ENCODE peak calls at places on chromosomes 1 and 21, in six cellular contexts. I, P, R, Z, Y and Q are unnamed samples.

GRCh38 chr1:167627865-167628641 is 2.0 kb upstream of the RCSD1 start:
- DNase-seq in I (peak), P (no peak), R (peak), Z (no peak), Y (no peak), Q (peak)

GRCh38 chr1:13911697-13912619 is 212.0 kb downstream of the PRDM2 start:
- DNase-seq in I (no peak), P (no peak), R (no peak), Z (no peak), Y (no peak), Q (no peak)

GRCh38 chr1:245458234-245458633 is 303.4 kb downstream of the KIF26B start:
- DNase-seq in I (no peak), P (no peak), R (no peak), Z (no peak), Y (no peak), Q (no peak)

GRCh38 chr1:8777867-8778266 is 39.6 kb downstream of the RERE start:
- DNase-seq in I (no peak), P (peak), R (no peak), Z (no peak), Y (no peak), Q (no peak)

GRCh38 chr21:45535341-45536081 is 6.7 kb downstream of the SLC19A1 start:
- DNase-seq in I (peak), P (no peak), R (no peak), Z (no peak), Y (no peak), Q (no peak)

GRCh38 chr21:14886001-14886400 is 178.8 kb downstream of the NRIP1 start:
- DNase-seq in I (no peak), P (no peak), R (no peak), Z (no peak), Y (no peak), Q (no peak)

GRCh38 chr1:189237008-189237407 is 1240.7 kb downstream of the BRINP3 start:
- DNase-seq in I (no peak), P (no peak), R (no peak), Z (no peak), Y (no peak), Q (no peak)

GRCh38 chr1:118991448-118991847 is 3.3 kb upstream of the TBX15 start:
- DNase-seq in I (no peak), P (no peak), R (no peak), Z (no peak), Y (no peak), Q (no peak)

GRCh38 chr1:169108897-169109560 is 2.5 kb downstream of the ATP1B1 start:
- DNase-seq in I (peak), P (peak), R (no peak), Z (no peak), Y (no peak), Q (peak)

GRCh38 chr1:203120325-203121138 is 7.0 kb upstream of the ADORA1 start:
- DNase-seq in I (peak), P (no peak), R (no peak), Z (no peak), Y (no peak), Q (no peak)

GRCh38 chr1:9449106-9449627 is 90.1 kb upstream of the SLC25A33 start:
- DNase-seq in I (no peak), P (peak), R (no peak), Z (no peak), Y (no peak), Q (peak)

GRCh38 chr1:108012553-108012952 is 47.6 kb upstream of the VAV3 start:
- DNase-seq in I (no peak), P (no peak), R (no peak), Z (no peak), Y (no peak), Q (no peak)

GRCh38 chr1:151639466-151639865 is 27.6 kb downstream of the SNX27 start:
- DNase-seq in I (no peak), P (peak), R (no peak), Z (no peak), Y (no peak), Q (no peak)

GRCh38 chr1:197924516-197925123 is 7.4 kb downstream of the LHX9 start:
- DNase-seq in I (peak), P (peak), R (peak), Z (peak), Y (peak), Q (peak)

GRCh38 chr1:47191940-47192457 is 2.2 kb upstream of the PDZK1IP1 start:
- DNase-seq in I (no peak), P (no peak), R (no peak), Z (no peak), Y (no peak), Q (no peak)

GRCh38 chr1:56453016-56453721 is 126.2 kb downstream of the PLPP3 start:
- DNase-seq in I (no peak), P (no peak), R (no peak), Z (peak), Y (no peak), Q (peak)

GRCh38 chr1:1039145-1039910 is 19.4 kb downstream of the AGRN start:
- DNase-seq in I (peak), P (no peak), R (no peak), Z (no peak), Y (no peak), Q (no peak)

GRCh38 chr1:8090241-8090702 is 64.2 kb upstream of the ERRFI1 start:
- DNase-seq in I (no peak), P (peak), R (no peak), Z (no peak), Y (no peak), Q (no peak)

GRCh38 chr1:160789702-160790611 is 6.0 kb upstream of the LY9 start:
- DNase-seq in I (peak), P (no peak), R (no peak), Z (peak), Y (no peak), Q (no peak)

GRCh38 chr1:162236622-162237021 is 140.0 kb downstream of the SPATA46 start:
- DNase-seq in I (no peak), P (no peak), R (no peak), Z (no peak), Y (no peak), Q (no peak)

GRCh38 chr1:235342471-235342870 is 14.1 kb downstream of the GGPS1 start:
- DNase-seq in I (no peak), P (no peak), R (no peak), Z (no peak), Y (no peak), Q (no peak)

GRCh38 chr1:37240897-37241296 is 206.6 kb upstream of the GRIK3 start:
- DNase-seq in I (no peak), P (no peak), R (no peak), Z (no peak), Y (no peak), Q (no peak)

DNA sequence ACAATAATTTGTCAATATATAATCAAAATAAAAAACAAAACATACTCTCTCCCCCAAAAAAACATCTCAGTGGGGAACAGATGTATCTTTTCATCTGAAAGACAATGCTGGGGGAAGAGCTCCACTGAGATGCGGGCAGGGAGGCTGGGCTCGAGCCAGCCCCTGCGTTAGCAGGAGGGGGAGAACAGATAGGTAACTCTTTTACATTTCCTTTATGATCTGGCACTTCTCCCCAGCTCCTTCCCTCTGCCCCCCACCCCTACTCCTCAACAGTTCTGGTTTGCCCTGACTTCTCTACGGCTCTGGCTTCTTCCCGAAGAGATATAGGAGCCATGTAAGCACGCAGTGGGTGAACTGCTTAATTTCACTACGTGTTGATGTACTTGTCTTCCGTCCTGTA is 12.4 kb downstream of the LEPR start:
- DNase-seq in I (no peak), P (no peak), R (no peak), Z (no peak), Y (no peak), Q (no peak)
- TF ChIP-seq POLR2A in I (no peak), P (no peak), R (no peak), Z (no peak), Y (no peak), Q (no peak)

DNA sequence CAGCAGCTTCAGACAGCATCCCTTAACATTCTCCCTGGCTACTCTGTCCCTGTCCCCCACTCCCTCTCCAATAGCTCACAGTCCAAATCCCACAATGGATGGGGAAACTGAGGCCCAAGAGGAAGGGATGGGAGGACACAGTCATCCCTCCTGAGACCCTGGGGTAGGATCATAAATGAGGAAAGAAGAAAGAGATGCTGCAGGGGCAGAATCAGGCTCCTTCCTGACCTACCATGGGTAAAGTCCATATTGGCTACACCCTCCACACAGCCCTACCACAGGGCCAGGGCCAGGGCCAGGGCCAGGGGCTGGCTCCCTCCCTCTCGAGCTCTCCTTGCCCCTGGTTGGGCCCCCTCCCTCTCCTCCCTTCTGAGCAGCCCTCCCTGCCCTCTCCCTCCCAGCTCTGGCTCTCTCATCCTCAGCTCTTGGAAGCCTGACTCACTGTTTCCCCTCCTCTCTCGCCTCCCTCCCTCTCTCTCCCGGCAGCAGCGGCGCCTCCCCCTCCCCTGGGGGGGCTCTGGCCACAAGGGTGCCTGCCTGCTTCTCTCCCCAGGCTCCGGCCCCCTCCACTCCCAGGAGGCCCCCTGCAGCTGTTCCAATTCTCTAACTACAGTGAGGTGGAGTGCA is 4.9 kb downstream of the AHDC1 start:
- DNase-seq in I (peak), P (peak), R (peak), Z (no peak), Y (no peak), Q (no peak)
- TF ChIP-seq POLR2A in I (no peak), P (no peak), R (no peak), Z (no peak), Y (no peak), Q (no peak)

GRCh38 chr1:41434748-41435449 is 49.6 kb downstream of the EDN2 start:
- DNase-seq in I (no peak), P (no peak), R (no peak), Z (no peak), Y (no peak), Q (no peak)
- TF ChIP-seq POLR2A in I (no peak), P (no peak), R (no peak), Z (no peak), Y (no peak), Q (no peak)

DNA sequence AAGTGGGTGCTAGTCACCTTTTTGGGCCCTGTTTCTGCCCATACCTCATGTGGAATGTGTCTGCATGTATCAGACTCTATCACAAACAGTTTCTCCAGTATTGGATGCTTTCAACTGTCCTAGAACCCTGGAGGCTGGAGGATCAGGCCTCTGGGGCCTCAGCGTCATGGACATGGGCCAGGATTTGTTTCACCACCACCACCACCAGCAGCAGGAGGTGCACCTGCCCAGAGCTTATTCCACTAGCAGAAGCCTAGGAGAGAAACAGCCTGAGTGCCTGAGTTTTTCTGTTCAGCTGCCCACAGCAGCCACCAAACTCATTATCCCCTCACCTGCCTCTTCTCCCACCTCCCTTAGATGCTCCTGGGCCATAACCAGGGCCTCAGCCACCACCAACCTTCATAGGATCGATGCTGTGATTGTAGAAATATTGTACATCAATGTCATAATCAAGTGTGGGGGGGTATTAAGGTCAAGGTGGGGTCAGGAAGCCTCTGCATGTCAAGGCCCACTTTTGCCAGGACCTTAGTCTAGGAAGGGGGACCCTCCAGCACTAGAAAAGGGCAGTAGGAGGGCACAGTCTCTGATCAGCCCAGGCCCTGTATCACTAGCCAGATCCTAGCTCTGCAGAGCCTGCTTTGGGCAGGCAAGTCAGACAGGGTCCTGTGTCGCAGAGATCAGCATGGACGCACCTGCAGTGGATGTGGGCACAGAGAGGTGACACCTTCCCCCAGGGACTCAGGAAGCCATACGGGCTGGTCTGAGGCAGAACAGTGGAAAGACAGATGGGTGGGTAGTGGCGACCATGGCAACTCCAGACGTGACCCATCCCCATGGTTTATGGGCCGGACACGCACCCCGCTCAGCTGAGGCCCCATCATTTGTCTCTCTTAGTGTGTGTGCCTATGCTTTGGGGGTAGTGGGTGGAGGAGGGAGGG is 9.4 kb downstream of the DMAP1 start:
- DNase-seq in I (no peak), P (no peak), R (no peak), Z (no peak), Y (no peak), Q (no peak)
- TF ChIP-seq POLR2A in I (no peak), P (no peak), R (no peak), Z (no peak), Y (no peak), Q (no peak)

DNA sequence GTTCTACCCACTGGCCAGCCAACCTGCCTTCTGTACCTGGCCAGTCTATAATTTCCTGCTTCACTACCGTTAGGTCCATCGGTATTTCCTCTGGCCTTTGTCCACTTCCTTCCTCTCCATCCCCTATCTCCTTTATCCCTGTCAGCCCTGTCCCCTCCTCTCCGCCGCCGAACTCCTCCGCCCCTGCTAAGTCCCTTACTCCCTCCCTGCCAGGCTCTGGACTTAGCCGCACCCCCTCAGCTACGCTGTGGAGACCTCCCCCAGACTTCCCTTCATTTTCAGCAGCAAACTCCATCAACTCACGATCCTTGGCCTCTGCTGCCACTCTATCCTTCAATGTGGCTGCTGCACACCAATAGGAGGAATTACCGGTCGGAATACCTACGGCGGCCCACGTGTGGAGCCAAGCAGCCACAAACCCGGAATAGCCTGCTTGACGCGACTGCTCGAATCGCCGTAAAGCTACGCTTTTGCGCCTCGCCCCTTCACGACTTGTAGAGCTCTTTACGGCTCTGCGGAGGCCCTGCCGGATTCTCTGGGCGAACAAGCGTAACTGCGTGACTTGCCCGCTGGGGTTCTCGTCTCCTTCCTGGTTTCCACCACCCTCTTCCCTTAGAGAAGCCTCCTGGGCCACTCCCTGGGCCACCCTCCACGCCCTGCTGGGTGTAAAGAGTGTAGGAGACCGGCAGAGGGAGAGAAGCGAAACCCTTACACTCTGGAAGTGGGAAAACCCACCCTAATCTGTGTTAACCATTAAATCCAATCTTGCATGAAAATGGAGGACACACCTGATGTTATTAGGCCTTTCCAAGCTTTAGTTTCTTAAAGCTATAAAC is at the start of gene ZNHIT6:
- DNase-seq in I (peak), P (peak), R (peak), Z (peak), Y (peak), Q (peak)
- TF ChIP-seq POLR2A in I (peak), P (peak), R (peak), Z (peak), Y (peak), Q (peak)

DNA sequence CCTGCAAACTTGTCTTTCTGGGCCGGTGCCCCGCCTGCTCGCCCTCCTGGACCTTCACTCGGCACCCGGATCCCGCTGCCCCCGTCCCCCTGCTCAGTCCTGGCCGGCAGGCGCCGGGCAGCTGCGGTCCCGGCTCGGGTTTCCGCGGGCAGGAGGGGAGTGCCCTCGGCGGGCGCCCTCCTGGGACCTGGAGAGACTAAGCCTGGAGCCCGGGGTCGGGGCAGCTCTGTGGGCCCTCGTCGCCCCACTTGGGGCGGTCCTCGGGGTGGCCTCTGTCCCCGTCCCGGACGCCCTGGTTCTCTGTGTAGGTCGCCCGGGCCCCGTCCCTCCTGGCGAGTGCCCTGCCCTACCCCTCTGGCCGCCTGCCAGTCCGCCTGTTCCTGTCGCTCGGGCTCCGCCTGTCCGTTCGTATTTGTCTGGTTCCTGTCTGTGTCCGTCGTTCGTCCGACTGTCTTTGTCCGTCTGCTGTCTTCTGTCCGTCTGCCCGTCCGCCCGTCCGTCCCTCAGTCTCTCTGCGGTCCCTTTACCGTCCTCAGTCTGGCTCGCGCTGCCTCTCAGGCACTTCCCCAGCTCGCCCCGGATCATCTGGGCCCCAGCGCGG is 492 bp downstream of the SERINC2 start:
- DNase-seq in I (peak), P (no peak), R (no peak), Z (peak), Y (no peak), Q (no peak)
- TF ChIP-seq POLR2A in I (no peak), P (no peak), R (no peak), Z (no peak), Y (no peak), Q (no peak)

GRCh38 chr1:22326931-22327330 is 124.7 kb upstream of the ZBTB40 start:
- DNase-seq in I (no peak), P (no peak), R (no peak), Z (no peak), Y (no peak), Q (no peak)
- TF ChIP-seq POLR2A in I (no peak), P (no peak), R (no peak), Z (no peak), Y (no peak), Q (no peak)

DNA sequence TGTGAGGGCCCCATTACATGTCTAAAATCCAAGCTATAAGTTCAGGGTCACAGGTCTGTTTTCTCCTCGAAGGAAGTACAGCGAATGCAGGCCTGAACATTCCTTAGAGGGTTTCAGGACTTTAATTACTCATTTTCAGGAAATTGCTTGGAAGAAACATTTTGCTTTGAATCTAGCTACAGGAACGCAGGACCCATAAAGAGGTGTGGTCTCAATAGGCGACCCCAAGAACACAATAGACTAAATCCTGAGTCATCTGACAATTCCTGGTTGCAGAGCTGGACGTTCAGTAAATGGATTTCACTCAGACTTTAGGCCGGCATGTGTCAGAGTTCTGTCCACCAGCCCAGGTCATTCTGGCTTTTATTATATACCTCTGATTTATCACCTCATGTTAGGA is 1.0 kb upstream of the ERG start:
- DNase-seq in I (no peak), P (no peak), R (no peak), Z (no peak), Y (no peak), Q (no peak)
- TF ChIP-seq POLR2A in I (no peak), P (no peak), R (no peak), Z (no peak), Y (no peak), Q (no peak)

GRCh38 chr1:19080715-19081114 is 124.2 kb upstream of the IFFO2 start:
- DNase-seq in I (no peak), P (peak), R (no peak), Z (no peak), Y (no peak), Q (no peak)

GRCh38 chr1:19081218-19081893 is 124.9 kb upstream of the IFFO2 start:
- DNase-seq in I (peak), P (peak), R (no peak), Z (peak), Y (no peak), Q (no peak)

GRCh38 chr1:19079541-19079940 is 123.1 kb upstream of the IFFO2 start:
- DNase-seq in I (no peak), P (no peak), R (no peak), Z (no peak), Y (no peak), Q (no peak)

GRCh38 chr1:19078503-19078902 is 122.0 kb upstream of the IFFO2 start:
- DNase-seq in I (no peak), P (no peak), R (no peak), Z (no peak), Y (no peak), Q (no peak)

GRCh38 chr1:19079983-19080472 is 123.6 kb upstream of the IFFO2 start:
- DNase-seq in I (no peak), P (peak), R (no peak), Z (no peak), Y (no peak), Q (peak)
- TF ChIP-seq POLR2A in I (no peak), P (no peak), R (no peak), Z (no peak), Y (no peak), Q (no peak)